ENCODE peak calls at places on chromosomes 6 and 20, in five cellular contexts. W is astrocyte, S is cardiac muscle cell, X is mucosa of descending colon, D is ascending aorta. K is an unnamed sample.

GRCh38 chr6:17169291-17169690 is 67.4 kb downstream of the STMND1 start:
- DNase-seq in D (no peak), S (no peak), X (no peak), W (no peak), K (no peak)

GRCh38 chr6:5401845-5402738 is 140.8 kb downstream of the FARS2 start:
- DNase-seq in D (no peak), W (no peak), X (no peak), S (peak), K (no peak)

GRCh38 chr6:42512498-42513042 is 51.3 kb upstream of the UBR2 start:
- DNase-seq in X (no peak), W (no peak), S (no peak), D (no peak), K (no peak)

GRCh38 chr6:40774932-40775331 is 187.8 kb upstream of the LRFN2 start:
- DNase-seq in D (no peak), W (no peak), X (peak), S (no peak), K (no peak)

GRCh38 chr6:3517350-3517749 is 60.5 kb upstream of the SLC22A23 start:
- DNase-seq in S (no peak), W (peak), D (no peak), X (no peak), K (no peak)

GRCh38 chr6:170088349-170088951 is 202.4 kb downstream of the DLL1 start:
- DNase-seq in X (no peak), S (no peak), D (peak), W (no peak), K (no peak)

GRCh38 chr6:131692589-131692988 is 8.6 kb downstream of the OR2A4 start:
- DNase-seq in W (no peak), X (no peak), S (no peak), D (no peak), K (no peak)

GRCh38 chr6:48135352-48136084 is 24.5 kb upstream of the PTCHD4 start:
- DNase-seq in D (no peak), X (no peak), S (no peak), W (peak), K (no peak)

GRCh38 chr20:13858496-13859270 is 73.9 kb downstream of the NDUFAF5 start:
- DNase-seq in W (no peak), D (no peak), X (no peak), S (no peak), K (no peak)

GRCh38 chr6:63740709-63741108 is 105.1 kb downstream of the PHF3 start:
- DNase-seq in S (no peak), D (no peak), W (peak), X (no peak), K (no peak)

GRCh38 chr6:110053395-110054240 is 75.5 kb downstream of the GPR6 start:
- DNase-seq in S (peak), X (peak), D (no peak), W (peak), K (peak)

GRCh38 chr6:13355043-13355945 is 27.0 kb upstream of the TBC1D7 start:
- DNase-seq in W (peak), X (no peak), S (no peak), D (no peak), K (no peak)

GRCh38 chr20:57527728-57528127 is 2.8 kb upstream of the CTCFL start:
- DNase-seq in D (no peak), W (no peak), X (peak), S (no peak), K (no peak)

GRCh38 chr20:57528148-57528547 is 3.2 kb upstream of the CTCFL start:
- DNase-seq in D (no peak), W (no peak), X (no peak), S (no peak), K (no peak)

GRCh38 chr20:57525328-57526053 is 551 bp upstream of the CTCFL start:
- DNase-seq in X (no peak), D (no peak), S (no peak), W (no peak), K (no peak)

GRCh38 chr20:57526067-57526884 is 1.3 kb upstream of the CTCFL start:
- DNase-seq in X (no peak), W (no peak), D (no peak), S (no peak), K (peak)

DNA sequence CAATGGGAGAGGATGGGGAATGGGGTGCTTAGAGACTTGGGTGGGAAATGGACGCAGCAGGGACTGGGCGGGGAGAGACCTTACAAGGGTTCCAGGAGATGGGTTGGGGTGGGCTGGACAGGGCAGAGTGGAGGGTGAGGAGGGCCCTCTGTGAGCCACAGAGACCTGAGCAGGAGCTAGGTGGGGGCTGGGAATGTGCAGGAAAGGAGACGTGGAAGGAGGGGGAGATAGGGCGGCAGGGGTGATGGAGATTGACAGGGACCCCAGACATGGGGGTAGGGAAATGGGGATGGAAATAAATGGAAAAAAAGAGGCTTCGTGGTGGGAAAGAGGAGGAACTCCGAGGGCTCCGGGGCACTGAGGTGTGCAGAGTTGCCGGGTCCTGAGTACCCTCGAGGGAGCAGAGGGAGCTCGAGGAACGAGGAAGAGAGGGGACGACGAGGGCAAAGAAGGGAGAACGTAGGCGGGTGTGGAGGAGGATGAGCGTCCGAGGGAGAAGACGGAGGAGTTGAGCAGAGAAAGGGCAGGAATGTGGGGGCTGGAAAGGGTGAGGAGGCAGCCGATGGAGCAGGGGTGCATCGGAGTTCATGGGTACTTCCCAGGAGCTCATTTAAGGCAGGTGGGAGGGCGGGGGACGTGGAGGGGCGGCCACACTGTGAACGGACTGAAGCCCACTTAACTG is 2.1 kb upstream of the CTCFL start:
- DNase-seq in W (no peak), X (no peak), D (no peak), S (no peak), K (peak)
- TF ChIP-seq CTCF in W (no peak), X (no peak), D (no peak), S (no peak), K (no peak)

GRCh38 chr20:4681971-4682370 is 39.7 kb upstream of the PRND start:
- DNase-seq in D (no peak), S (no peak), W (peak), X (no peak), K (no peak)

GRCh38 chr20:4683261-4683660 is 38.4 kb upstream of the PRND start:
- DNase-seq in D (no peak), X (no peak), W (no peak), S (no peak), K (no peak)

GRCh38 chr20:4682682-4683081 is 39.0 kb upstream of the PRND start:
- DNase-seq in X (no peak), W (no peak), D (no peak), S (no peak), K (no peak)

GRCh38 chr20:4685923-4686221 is 35.8 kb upstream of the PRND start:
- DNase-seq in W (no peak), X (no peak), D (no peak), S (no peak), K (no peak)

DNA sequence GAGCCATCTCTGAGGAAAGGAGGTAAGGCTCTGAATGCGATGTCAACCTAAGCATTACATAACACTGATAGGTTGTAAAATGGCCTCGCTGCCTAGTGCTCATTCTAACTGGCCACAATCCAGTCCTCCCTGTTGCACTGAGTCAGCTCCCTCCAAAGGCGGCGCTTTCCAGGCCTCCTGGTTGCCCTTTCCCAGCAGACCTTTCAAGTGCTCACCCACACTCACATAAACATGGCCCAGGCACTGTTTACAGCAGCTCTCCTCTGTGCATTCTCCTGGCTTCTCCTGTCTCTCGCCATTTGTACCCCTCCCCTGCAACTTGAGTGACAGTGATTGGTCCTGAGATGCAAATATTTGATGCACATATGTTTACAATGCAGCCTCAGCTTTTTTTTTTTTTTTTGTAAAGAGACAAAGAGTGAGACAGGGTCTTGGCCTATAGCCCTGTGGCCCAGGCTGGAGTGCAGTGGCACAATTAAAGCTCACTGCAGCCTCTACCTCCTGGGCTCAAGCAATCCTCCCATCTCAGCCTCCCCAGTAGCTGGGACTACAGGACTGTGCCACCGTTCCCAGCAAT is 36.8 kb upstream of the PRND start:
- DNase-seq in D (no peak), W (peak), S (peak), X (no peak), K (no peak)
- TF ChIP-seq CTCF in D (no peak), W (no peak), S (peak), X (no peak), K (no peak)

GRCh38 chr6:20948531-20948930 is 414.3 kb downstream of the CDKAL1 start:
- DNase-seq in D (no peak), W (no peak), X (no peak), S (no peak), K (no peak)

GRCh38 chr6:20955751-20956150 is 421.5 kb downstream of the CDKAL1 start:
- DNase-seq in S (no peak), X (no peak), W (no peak), D (no peak), K (no peak)

GRCh38 chr6:20954325-20954724 is 420.1 kb downstream of the CDKAL1 start:
- DNase-seq in S (no peak), X (no peak), W (no peak), D (no peak), K (no peak)

GRCh38 chr6:20952605-20953004 is 418.3 kb downstream of the CDKAL1 start:
- DNase-seq in X (no peak), S (no peak), W (peak), D (no peak), K (no peak)

GRCh38 chr6:20953019-20953418 is 418.8 kb downstream of the CDKAL1 start:
- DNase-seq in W (no peak), S (no peak), X (no peak), D (no peak), K (no peak)
- TF ChIP-seq CTCF in W (peak), S (no peak), X (no peak), D (no peak), K (peak)

DNA sequence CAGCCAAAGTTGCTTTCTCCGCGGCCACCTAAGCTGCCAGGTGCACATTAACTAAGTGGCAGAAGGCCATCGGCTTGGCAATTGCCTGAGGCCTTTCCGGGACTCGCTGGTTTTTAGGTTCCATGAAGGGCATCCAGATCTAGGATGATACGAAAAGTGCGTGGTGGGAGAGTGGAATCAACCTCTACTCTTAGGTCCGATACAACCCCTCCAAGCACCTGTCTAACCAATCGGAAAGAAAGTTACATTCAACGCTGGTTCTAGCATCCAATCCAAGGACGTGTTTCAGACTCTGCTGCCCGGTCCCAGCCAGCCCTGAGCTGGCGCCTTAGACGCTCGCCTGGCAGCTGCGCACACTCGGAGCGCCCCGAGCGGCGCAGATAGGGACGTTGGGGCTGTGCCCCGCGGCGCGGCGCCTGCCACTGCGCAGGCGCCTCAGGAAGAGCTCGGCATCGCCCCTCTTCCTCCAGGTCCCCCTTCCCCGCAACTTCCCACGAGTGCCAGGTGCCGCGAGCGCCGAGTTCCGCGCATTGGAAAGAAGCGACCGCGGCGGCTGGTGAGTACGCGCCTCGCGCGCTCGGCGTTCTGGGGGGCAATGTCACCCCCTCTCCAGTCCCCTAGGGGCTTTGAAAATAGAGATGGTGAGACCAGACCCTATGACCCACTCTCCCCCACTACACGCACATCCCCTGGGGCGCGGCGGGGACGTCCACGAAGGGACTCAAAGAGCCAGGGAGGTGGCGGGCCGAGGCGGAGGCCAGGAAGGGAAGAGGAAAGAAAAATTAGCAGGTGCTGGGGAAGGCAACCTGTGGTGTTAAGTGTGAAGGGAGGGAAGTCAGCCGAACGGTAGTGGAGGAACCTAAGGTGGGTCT is at the start of gene ENPP4:
- DNase-seq in W (peak), S (peak), X (peak), D (peak), K (peak)
- TF ChIP-seq CTCF in W (no peak), S (no peak), X (no peak), D (no peak), K (no peak)

K was measured in nephron progenitor cell.